ENCODE peak calls at places on chromosomes 5 and 9, in four cellular contexts. One of them, this sample, is unnamed. For H3K36me3 and H3K9me3, the result is how much of the 10 kb centered on the place peaks cover.

GRCh38 chr9:4344946-4345345 is 45.1 kb upstream of the GLIS3 start:
- DNase-seq in psoas muscle: no peak
- DNase-seq in astrocyte: no peak
- DNase-seq in HCT116: no peak
- DNase-seq in this sample: no peak

GRCh38 chr9:119588874-119589560 is 219.8 kb upstream of the BRINP1 start:
- DNase-seq in psoas muscle: no peak
- DNase-seq in HCT116: no peak
- DNase-seq in astrocyte: no peak
- DNase-seq in this sample: no peak

GRCh38 chr5:176797456-176798093 is 12.8 kb upstream of the UNC5A start:
- DNase-seq in HCT116: no peak
- DNase-seq in astrocyte: no peak
- DNase-seq in psoas muscle: no peak
- DNase-seq in this sample: no peak

GRCh38 chr5:131142970-131143617 is 22.0 kb downstream of the HINT1 start:
- DNase-seq in psoas muscle: no peak
- DNase-seq in astrocyte: no peak
- DNase-seq in HCT116: no peak
- DNase-seq in this sample: no peak

GRCh38 chr5:122063836-122064235 is 14.2 kb downstream of the LOX start:
- DNase-seq in HCT116: no peak
- DNase-seq in astrocyte: peak
- DNase-seq in psoas muscle: no peak
- DNase-seq in this sample: no peak

GRCh38 chr9:26058111-26058895 is 380.1 kb upstream of the TUSC1 start:
- DNase-seq in astrocyte: peak
- DNase-seq in psoas muscle: no peak
- DNase-seq in HCT116: no peak
- DNase-seq in this sample: peak

GRCh38 chr5:136205061-136205702 is 12.2 kb upstream of the SMIM32 start:
- DNase-seq in psoas muscle: no peak
- DNase-seq in HCT116: no peak
- DNase-seq in astrocyte: peak
- DNase-seq in this sample: no peak

GRCh38 chr5:43785198-43785597 is 182.2 kb downstream of the NNT start:
- DNase-seq in astrocyte: no peak
- DNase-seq in psoas muscle: no peak
- DNase-seq in HCT116: no peak
- DNase-seq in this sample: no peak

GRCh38 chr9:72524820-72525539 is 3.6 kb downstream of the TMC1 start:
- DNase-seq in HCT116: peak
- DNase-seq in psoas muscle: no peak
- DNase-seq in astrocyte: peak
- DNase-seq in this sample: peak

GRCh38 chr9:135255033-135255842 is 167.8 kb downstream of the OLFM1 start:
- DNase-seq in psoas muscle: no peak
- DNase-seq in astrocyte: no peak
- DNase-seq in HCT116: no peak
- DNase-seq in this sample: no peak

GRCh38 chr9:96302021-96302420 is at the start of gene HSD17B3:
- DNase-seq in astrocyte: peak
- DNase-seq in HCT116: no peak
- DNase-seq in psoas muscle: no peak
- DNase-seq in this sample: no peak

GRCh38 chr9:137074657-137075274 is 2.6 kb upstream of the UAP1L1 start:
- DNase-seq in HCT116: no peak
- DNase-seq in psoas muscle: no peak
- DNase-seq in astrocyte: no peak
- DNase-seq in this sample: no peak

GRCh38 chr9:20604561-20604960 is 17.7 kb downstream of the MLLT3 start:
- DNase-seq in HCT116: no peak
- DNase-seq in astrocyte: no peak
- DNase-seq in psoas muscle: no peak
- DNase-seq in this sample: no peak

GRCh38 chr5:68644971-68645370 is 429.4 kb downstream of the PIK3R1 start:
- DNase-seq in HCT116: no peak
- DNase-seq in astrocyte: no peak
- DNase-seq in psoas muscle: no peak
- DNase-seq in this sample: no peak

GRCh38 chr9:91908746-91909145 is 41.3 kb downstream of the ROR2 start:
- DNase-seq in psoas muscle: no peak
- DNase-seq in HCT116: no peak
- DNase-seq in astrocyte: peak
- DNase-seq in this sample: no peak

GRCh38 chr5:54909911-54910870 is 75.2 kb downstream of the ESM1 start:
- DNase-seq in astrocyte: peak
- DNase-seq in psoas muscle: no peak
- DNase-seq in HCT116: no peak
- DNase-seq in this sample: no peak

GRCh38 chr5:88480766-88481499 is 212.3 kb upstream of the TMEM161B start:
- DNase-seq in HCT116: no peak
- DNase-seq in astrocyte: peak
- DNase-seq in psoas muscle: no peak
- DNase-seq in this sample: peak

GRCh38 chr5:175597718-175598117 is 60.2 kb upstream of the HRH2 start:
- DNase-seq in astrocyte: no peak
- DNase-seq in HCT116: no peak
- DNase-seq in psoas muscle: no peak
- DNase-seq in this sample: no peak

GRCh38 chr9:116039893-116040292 is 113.7 kb upstream of the PAPPA start:
- DNase-seq in HCT116: no peak
- DNase-seq in psoas muscle: no peak
- DNase-seq in astrocyte: no peak
- DNase-seq in this sample: no peak

GRCh38 chr5:83925321-83925877 is 204.7 kb upstream of the HAPLN1 start:
- DNase-seq in psoas muscle: no peak
- DNase-seq in HCT116: peak
- DNase-seq in astrocyte: peak
- DNase-seq in this sample: no peak

GRCh38 chr9:123406691-123407536 is 50.9 kb downstream of the CRB2 start:
- DNase-seq in psoas muscle: no peak
- DNase-seq in astrocyte: peak
- DNase-seq in HCT116: no peak
- DNase-seq in this sample: no peak

GRCh38 chr9:114687034-114687433 is 5.0 kb upstream of the TEX48 start:
- DNase-seq in psoas muscle: no peak
- DNase-seq in astrocyte: peak
- DNase-seq in HCT116: no peak
- DNase-seq in this sample: no peak

DNA sequence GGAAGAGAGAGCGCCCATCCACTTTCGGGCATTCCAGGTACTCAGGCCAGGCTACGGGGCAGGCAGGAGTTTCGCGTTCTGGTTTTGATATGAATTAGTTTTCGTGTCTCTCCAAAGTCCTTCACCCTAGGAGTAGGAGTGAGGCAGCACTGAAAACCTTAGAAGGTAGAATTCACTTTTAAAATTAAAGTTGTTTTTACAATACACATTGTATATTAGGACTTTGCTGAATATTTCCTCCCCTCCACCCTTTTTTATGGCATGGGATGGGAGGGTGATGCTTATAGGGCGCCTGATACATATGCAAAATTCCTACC is 747 bp downstream of the ITGA1 start:
- DNase-seq in psoas muscle: no peak
- DNase-seq in astrocyte: no peak
- DNase-seq in HCT116: no peak
- DNase-seq in this sample: no peak
- H3K4me3 ChIP-seq in psoas muscle: peak
- H3K4me3 ChIP-seq in astrocyte: peak
- H3K4me3 ChIP-seq in HCT116: peak
- H3K4me3 ChIP-seq in this sample: peak

GRCh38 chr9:109600142-109600541 is 102.0 kb upstream of the PTPN3 start:
- DNase-seq in psoas muscle: no peak
- DNase-seq in astrocyte: peak
- DNase-seq in HCT116: no peak
- DNase-seq in this sample: peak

GRCh38 chr9:109604036-109604600 is 106.0 kb upstream of the PTPN3 start:
- DNase-seq in HCT116: no peak
- DNase-seq in psoas muscle: no peak
- DNase-seq in astrocyte: peak
- DNase-seq in this sample: no peak

GRCh38 chr9:109599131-109599530 is 101.0 kb upstream of the PTPN3 start:
- DNase-seq in HCT116: no peak
- DNase-seq in psoas muscle: no peak
- DNase-seq in astrocyte: no peak
- DNase-seq in this sample: no peak

GRCh38 chr9:109602987-109603386 is 104.9 kb upstream of the PTPN3 start:
- DNase-seq in HCT116: no peak
- DNase-seq in psoas muscle: no peak
- DNase-seq in astrocyte: peak
- DNase-seq in this sample: no peak

DNA sequence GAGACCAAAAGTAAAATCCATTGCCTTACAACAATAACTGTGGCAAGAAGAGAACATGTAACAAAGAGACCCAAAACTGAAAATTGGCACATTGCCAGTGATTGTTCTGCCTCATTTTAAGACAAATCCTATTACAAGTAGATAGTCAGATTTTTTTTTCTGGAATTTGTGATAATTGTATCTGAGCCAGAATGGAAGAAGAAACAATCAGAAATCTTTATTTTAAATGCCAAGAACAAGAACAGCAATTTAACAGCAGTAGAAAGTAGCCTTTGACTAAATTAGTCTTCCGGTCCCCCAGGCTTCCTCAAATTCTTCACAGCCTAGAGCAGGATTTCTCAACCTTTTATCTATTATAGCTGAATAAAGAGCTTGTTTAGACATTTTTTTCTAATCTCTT is 106.7 kb upstream of the PTPN3 start:
- DNase-seq in psoas muscle: no peak
- DNase-seq in astrocyte: no peak
- DNase-seq in HCT116: no peak
- DNase-seq in this sample: no peak
- H3K36me3 ChIP-seq in psoas muscle: under half
- H3K36me3 ChIP-seq in astrocyte: under half
- H3K36me3 ChIP-seq in HCT116: under half
- H3K36me3 ChIP-seq in this sample: under half

GRCh38 chr5:120621339-120621738 is 157.2 kb downstream of the PRR16 start:
- DNase-seq in HCT116: no peak
- DNase-seq in psoas muscle: no peak
- DNase-seq in astrocyte: no peak
- DNase-seq in this sample: no peak
- H3K9me3 ChIP-seq in HCT116: under half
- H3K9me3 ChIP-seq in psoas muscle: under half
- H3K9me3 ChIP-seq in astrocyte: under half
- H3K9me3 ChIP-seq in this sample: under half

GRCh38 chr9:97982191-97982718 is 886 bp upstream of the ANP32B start:
- DNase-seq in psoas muscle: no peak
- DNase-seq in astrocyte: no peak
- DNase-seq in HCT116: no peak
- DNase-seq in this sample: no peak

GRCh38 chr9:97980479-97980803 is 2.7 kb upstream of the ANP32B start:
- DNase-seq in psoas muscle: peak
- DNase-seq in HCT116: no peak
- DNase-seq in astrocyte: no peak
- DNase-seq in this sample: peak

GRCh38 chr9:97980918-97981827 is 2.0 kb upstream of the ANP32B start:
- DNase-seq in HCT116: no peak
- DNase-seq in astrocyte: no peak
- DNase-seq in psoas muscle: peak
- DNase-seq in this sample: peak

GRCh38 chr9:97982719-97983523 is at the start of gene ANP32B:
- DNase-seq in psoas muscle: peak
- DNase-seq in astrocyte: peak
- DNase-seq in HCT116: peak
- DNase-seq in this sample: peak

DNA sequence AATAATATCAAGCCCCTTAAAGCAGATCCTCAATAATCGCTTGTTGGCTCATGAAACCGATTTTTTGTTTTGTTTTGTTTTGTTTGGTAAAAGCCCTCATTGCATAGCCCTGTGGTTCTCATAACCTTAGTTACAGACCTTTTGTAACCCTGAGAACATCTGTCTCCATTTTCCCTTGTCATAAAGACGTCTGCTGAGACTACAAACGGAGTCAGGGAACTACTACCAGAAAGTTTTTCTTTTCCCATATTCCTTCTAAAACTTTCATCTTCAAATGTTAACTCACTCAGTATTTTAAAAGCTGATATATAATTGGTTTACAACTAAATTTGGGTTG is 1.3 kb upstream of the ANP32B start:
- DNase-seq in astrocyte: no peak
- DNase-seq in HCT116: no peak
- DNase-seq in psoas muscle: no peak
- DNase-seq in this sample: no peak
- H3K4me3 ChIP-seq in astrocyte: no peak
- H3K4me3 ChIP-seq in HCT116: peak
- H3K4me3 ChIP-seq in psoas muscle: no peak
- H3K4me3 ChIP-seq in this sample: peak

GRCh38 chr9:87663556-87663955 is 62.4 kb upstream of the CTSL start:
- DNase-seq in HCT116: no peak
- DNase-seq in psoas muscle: no peak
- DNase-seq in astrocyte: no peak
- DNase-seq in this sample: no peak

GRCh38 chr9:87667164-87667738 is 58.7 kb upstream of the CTSL start:
- DNase-seq in astrocyte: no peak
- DNase-seq in HCT116: peak
- DNase-seq in psoas muscle: no peak
- DNase-seq in this sample: peak

GRCh38 chr9:87665516-87665915 is 60.4 kb upstream of the CTSL start:
- DNase-seq in astrocyte: no peak
- DNase-seq in HCT116: no peak
- DNase-seq in psoas muscle: no peak
- DNase-seq in this sample: no peak

GRCh38 chr9:87662808-87663528 is 63.0 kb upstream of the CTSL start:
- DNase-seq in psoas muscle: peak
- DNase-seq in HCT116: peak
- DNase-seq in astrocyte: peak
- DNase-seq in this sample: peak

GRCh38 chr9:87664153-87665060 is 61.5 kb upstream of the CTSL start:
- DNase-seq in astrocyte: no peak
- DNase-seq in HCT116: no peak
- DNase-seq in psoas muscle: no peak
- DNase-seq in this sample: no peak
- H3K36me3 ChIP-seq in astrocyte: under half
- H3K36me3 ChIP-seq in HCT116: under half
- H3K36me3 ChIP-seq in psoas muscle: under half
- H3K36me3 ChIP-seq in this sample: half or more

GRCh38 chr5:141345327-141345726 is 1.7 kb downstream of the PCDHGA3 start:
- DNase-seq in psoas muscle: no peak
- DNase-seq in astrocyte: no peak
- DNase-seq in HCT116: no peak
- DNase-seq in this sample: no peak
- H3K9me3 ChIP-seq in psoas muscle: under half
- H3K9me3 ChIP-seq in astrocyte: under half
- H3K9me3 ChIP-seq in HCT116: under half
- H3K9me3 ChIP-seq in this sample: under half

This sample was measured in MG63.